ENCODE peak calls at places on chromosomes 6 and 20, in four cellular contexts. V is left ventricle myocardium inferior, U is stomach, L is GM23248. M is an unnamed sample.

GRCh38 chr6:39342692-39343460 is 20.4 kb upstream of the KCNK16 start:
- DNase-seq in V (no peak), U (no peak), L (no peak), M (no peak)

GRCh38 chr6:139882977-139883728 is 508.7 kb upstream of the CITED2 start:
- DNase-seq in V (no peak), U (no peak), L (peak; percentile 48), M (no peak)

GRCh38 chr6:18501313-18502013 is 114.3 kb downstream of the RNF144B start:
- DNase-seq in V (peak; percentile 41), U (no peak), L (peak; percentile 70), M (peak; percentile 46)

GRCh38 chr6:35071347-35071994 is 69.7 kb downstream of the TCP11 start:
- DNase-seq in V (no peak), U (no peak), L (peak; percentile 55), M (no peak)

GRCh38 chr6:159433550-159433949 is 259.5 kb downstream of the SOD2 start:
- DNase-seq in V (no peak), U (no peak), L (no peak), M (no peak)

GRCh38 chr6:44439270-44440045 is 52.0 kb downstream of the CDC5L start:
- DNase-seq in V (no peak), U (no peak), L (peak; percentile 78), M (no peak)

GRCh38 chr20:64065973-64066341 is 3.0 kb downstream of the TCEA2 start:
- DNase-seq in V (no peak), U (no peak), L (peak; percentile 77), M (no peak)

GRCh38 chr20:23156170-23156841 is 70.2 kb upstream of the CD93 start:
- DNase-seq in V (no peak), U (peak; percentile 37), L (peak; percentile 90), M (no peak)

GRCh38 chr20:37596890-37597539 is 69.3 kb upstream of the BLCAP start:
- DNase-seq in V (no peak), U (no peak), L (no peak), M (no peak)

GRCh38 chr20:4720121-4720976 is 1.4 kb upstream of the PRND start:
- DNase-seq in V (peak; percentile 68), U (peak; percentile 72), L (peak; percentile 94), M (peak; percentile 83)

GRCh38 chr20:32965581-32966373 is 38.5 kb downstream of the SUN5 start:
- DNase-seq in V (no peak), U (peak; percentile 22), L (no peak), M (no peak)

GRCh38 chr6:8086755-8087306 is 15.5 kb downstream of the EEF1E1 start:
- DNase-seq in V (no peak), U (no peak), L (no peak), M (no peak)

GRCh38 chr6:1703923-1704322 is 94.2 kb downstream of the FOXC1 start:
- DNase-seq in V (no peak), U (no peak), L (no peak), M (no peak)

GRCh38 chr6:93416575-93417420 is 2.6 kb downstream of the EPHA7 start:
- DNase-seq in V (peak; percentile 27), U (no peak), L (peak; percentile 3), M (peak; percentile 13)

GRCh38 chr6:157762636-157763035 is 60.4 kb upstream of the SNX9 start:
- DNase-seq in V (no peak), U (no peak), L (peak; percentile 40), M (no peak)

GRCh38 chr20:23160536-23161243 is 74.6 kb upstream of the CD93 start:
- DNase-seq in V (no peak), U (peak; percentile 19), L (peak; percentile 41), M (no peak)

GRCh38 chr6:159788757-159789376 is 535 bp downstream of the TCP1 start:
- DNase-seq in V (peak; percentile 25), U (peak; percentile 59), L (peak; percentile 71), M (peak; percentile 17)

GRCh38 chr20:35257175-35257909 is 20.6 kb downstream of the MMP24OS start:
- DNase-seq in V (no peak), U (no peak), L (no peak), M (no peak)

GRCh38 chr6:63807056-63807455 is 171.5 kb downstream of the PHF3 start:
- DNase-seq in V (no peak), U (no peak), L (no peak), M (no peak)

GRCh38 chr20:38894091-38894847 is 31.9 kb upstream of the FAM83D start:
- DNase-seq in V (peak; percentile 50), U (no peak), L (peak; percentile 19), M (no peak)

GRCh38 chr6:5086294-5086890 is 1.3 kb downstream of the PPP1R3G start:
- DNase-seq in V (no peak), U (no peak), L (no peak), M (no peak)

GRCh38 chr20:52104546-52105044 is 87.0 kb downstream of the ZFP64 start:
- DNase-seq in V (no peak), U (no peak), L (peak; percentile 49), M (no peak)

GRCh38 chr6:119350202-119351004 is 842 bp upstream of the MAN1A1 start:
- DNase-seq in V (no peak), U (no peak), L (peak; percentile 90), M (peak; percentile 24)

GRCh38 chr20:4472906-4473305 is 248.8 kb upstream of the PRND start:
- DNase-seq in V (no peak), U (no peak), L (peak; percentile 60), M (no peak)

GRCh38 chr20:49540696-49541435 is 27.1 kb downstream of the PTGIS start:
- DNase-seq in V (no peak), U (no peak), L (no peak), M (no peak)

GRCh38 chr6:77038801-77039200 is 424.5 kb downstream of the HTR1B start:
- DNase-seq in V (no peak), U (no peak), L (peak; percentile 69), M (no peak)

GRCh38 chr6:110560239-110561015 is 84.0 kb upstream of the SLC22A16 start:
- DNase-seq in V (no peak), U (no peak), L (no peak), M (no peak)

GRCh38 chr6:97198181-97198580 is 84.8 kb downstream of the MMS22L start:
- DNase-seq in V (no peak), U (no peak), L (peak; percentile 37), M (no peak)

GRCh38 chr6:142804490-142804889 is 140.5 kb downstream of the HIVEP2 start:
- DNase-seq in V (no peak), U (no peak), L (no peak), M (no peak)

GRCh38 chr6:142803495-142804049 is 141.4 kb downstream of the HIVEP2 start:
- DNase-seq in V (no peak), U (no peak), L (no peak), M (no peak)

GRCh38 chr6:142803027-142803426 is 141.9 kb downstream of the HIVEP2 start:
- DNase-seq in V (no peak), U (no peak), L (peak; percentile 43), M (no peak)

GRCh38 chr6:142800240-142800639 is 144.7 kb downstream of the HIVEP2 start:
- DNase-seq in V (no peak), U (no peak), L (peak; percentile 35), M (no peak)

GRCh38 chr6:142802124-142802523 is 142.9 kb downstream of the HIVEP2 start:
- DNase-seq in V (no peak), U (no peak), L (peak; percentile 100), M (no peak)
- H3K27ac ChIP-seq in V (no peak overlapping the region), U (no peak overlapping the region), L (peak overlapping the region; percentile 86), M (no peak overlapping the region)

DNA sequence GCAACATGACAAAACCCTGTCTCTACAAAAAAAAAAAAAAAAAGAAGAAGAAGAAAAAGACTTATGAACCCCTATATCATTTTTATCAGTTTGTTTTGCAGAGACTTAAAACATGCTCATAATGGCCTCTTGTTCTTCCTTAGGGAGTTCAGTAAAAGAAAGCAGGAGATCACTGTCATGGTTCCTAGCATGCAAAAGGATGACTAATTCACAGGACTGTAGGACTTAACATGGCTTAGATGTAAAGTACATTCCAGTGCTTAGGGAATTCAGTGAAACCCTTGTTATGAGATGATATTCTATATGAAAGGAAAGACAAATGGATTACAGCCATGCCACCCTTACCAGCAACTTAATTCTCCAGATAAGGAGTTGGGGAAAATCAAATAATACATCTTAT is 29.5 kb downstream of the EEF1A1 start:
- DNase-seq in V (no peak), U (no peak), L (peak; percentile 15), M (no peak)
- H3K36me3 ChIP-seq in V (peaks cover 92% of the 10 kb centered on the region), U (peaks cover 96% of the 10 kb centered on the region), L (peaks cover 42% of the 10 kb centered on the region), M (no peaks in the 10 kb centered on the region)

GRCh38 chr6:170287371-170287876 is 3.5 kb downstream of the DLL1 start:
- DNase-seq in V (no peak), U (peak; percentile 21), L (no peak), M (peak; percentile 35)
- H3K27me3 ChIP-seq in V (peaks cover 27% of the 10 kb centered on the region), U (peaks cover 45% of the 10 kb centered on the region), L (peaks cover 16% of the 10 kb centered on the region), M (no peaks in the 10 kb centered on the region)

GRCh38 chr6:4008324-4009047 is 70.5 kb downstream of the FAM217A start:
- DNase-seq in V (no peak), U (no peak), L (peak; percentile 94), M (no peak)
- H3K27ac ChIP-seq in V (peak overlapping the region; percentile 37), U (peak overlapping the region; percentile 2), L (peak overlapping the region; percentile 65), M (no peak overlapping the region)

DNA sequence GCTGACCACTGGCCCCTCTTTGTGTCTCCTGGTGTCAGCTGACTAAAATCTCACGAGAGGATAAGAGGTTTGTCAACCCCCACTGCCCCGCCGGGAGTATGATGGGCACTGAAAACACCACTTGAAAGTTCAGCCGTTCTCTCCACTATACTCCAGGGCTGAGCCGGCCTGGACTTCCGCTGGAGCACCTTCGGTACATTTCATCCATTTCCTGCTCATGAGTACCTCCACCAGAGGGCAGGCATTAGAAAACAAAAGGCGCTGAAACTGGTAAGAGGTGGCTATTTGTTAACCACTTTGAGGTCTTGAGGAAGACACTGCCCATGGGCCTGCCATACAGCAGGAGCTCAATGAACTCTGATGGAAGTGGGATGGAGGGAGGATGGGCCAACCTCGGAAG is 17.9 kb upstream of the ANKRD60 start:
- DNase-seq in V (no peak), U (no peak), L (peak; percentile 24), M (no peak)
- H3K36me3 ChIP-seq in V (peaks cover 73% of the 10 kb centered on the region), U (peaks cover 96% of the 10 kb centered on the region), L (peaks cover 25% of the 10 kb centered on the region), M (peaks cover 74% of the 10 kb centered on the region)

M was measured in heart right ventricle.